ENCODE peak calls at places on chromosomes 12 and 14, in eight cellular contexts. H is hepatocyte; R is pancreas; J is CD8-positive, alpha-beta T cell; L is GM23338; V is HAP-1; X is PC-3; O is stomach. U is an unnamed sample. For H3K27me3, the result is how much of the 10 kb centered on the place peaks cover.

GRCh38 chr12:25102402-25102801 is 92.6 kb downstream of the DNAI7 start:
- DNase-seq in V (no peak), R (no peak), L (peak), X (no peak), O (no peak), H (no peak), J (no peak), U (no peak)

GRCh38 chr14:104515059-104515810 is 64.3 kb upstream of the C14orf180 start:
- DNase-seq in H (no peak), J (no peak), L (no peak), R (no peak), V (no peak), O (peak), X (no peak), U (no peak)

GRCh38 chr14:100341301-100342031 is 18.3 kb downstream of the SLC25A47 start:
- DNase-seq in J (no peak), R (no peak), H (peak), V (no peak), X (peak), L (no peak), O (peak), U (peak)

GRCh38 chr14:66746316-66747006 is 238.5 kb downstream of the GPHN start:
- DNase-seq in V (peak), H (peak), J (no peak), L (peak), O (no peak), X (peak), R (peak), U (no peak)

GRCh38 chr14:91899213-91899612 is 31.9 kb upstream of the TC2N start:
- DNase-seq in X (peak), J (no peak), H (no peak), O (peak), R (peak), V (no peak), L (no peak), U (no peak)

GRCh38 chr12:79531547-79531946 is 159.2 kb downstream of the PAWR start:
- DNase-seq in V (no peak), O (no peak), J (no peak), H (peak), R (no peak), L (no peak), X (peak), U (no peak)

GRCh38 chr14:54535126-54535525 is 25.4 kb downstream of the CGRRF1 start:
- DNase-seq in L (no peak), V (no peak), O (no peak), J (no peak), R (no peak), X (peak), H (no peak), U (no peak)

GRCh38 chr14:68507544-68508081 is 285.3 kb downstream of the ZFP36L1 start:
- DNase-seq in H (no peak), R (no peak), V (no peak), O (no peak), J (no peak), L (no peak), X (no peak), U (no peak)

GRCh38 chr12:116201908-116202307 is 75.6 kb downstream of the MED13L start:
- DNase-seq in V (no peak), J (no peak), H (no peak), O (no peak), L (no peak), R (no peak), X (no peak), U (no peak)

GRCh38 chr14:63614964-63615363 is 26.7 kb downstream of the WDR89 start:
- DNase-seq in L (no peak), X (peak), O (no peak), J (no peak), V (no peak), H (no peak), R (no peak), U (no peak)

GRCh38 chr12:102029148-102029547 is 32.6 kb downstream of the WASHC3 start:
- DNase-seq in J (no peak), X (no peak), O (no peak), L (no peak), H (no peak), R (no peak), V (no peak), U (no peak)

DNA sequence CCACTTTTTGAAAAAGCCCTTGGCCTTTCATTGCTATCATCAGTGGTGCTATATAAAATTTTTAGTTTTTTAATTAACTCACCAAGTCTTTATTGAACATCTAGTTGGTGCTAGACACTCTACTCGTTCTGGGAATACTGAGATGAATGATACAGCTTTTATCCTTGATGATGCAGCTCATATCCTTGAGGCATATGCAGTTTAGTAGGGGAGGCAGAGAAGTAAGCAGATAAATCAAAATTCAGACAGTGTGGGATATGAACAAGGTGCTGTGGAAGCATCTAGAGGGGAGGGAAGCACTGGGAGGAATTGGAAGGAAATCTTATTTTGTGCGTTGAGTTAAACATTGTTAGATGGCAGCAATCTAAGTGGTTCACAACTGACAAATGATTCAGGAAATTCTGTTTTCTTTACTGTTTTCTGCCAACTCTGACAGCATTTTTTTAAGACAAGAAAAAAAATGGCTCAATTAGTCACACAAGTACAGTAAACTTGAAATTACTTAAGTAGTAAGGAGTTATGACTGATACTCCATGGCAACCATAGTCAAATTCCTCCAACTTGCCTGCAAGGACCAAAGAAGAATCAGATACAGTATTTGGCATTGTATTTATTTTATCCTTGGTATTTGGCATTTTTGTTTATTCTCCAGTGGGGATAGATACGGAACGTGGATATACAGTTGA is 119.2 kb downstream of the TMTC2 start:
- DNase-seq in R (no peak), J (no peak), L (no peak), V (no peak), X (peak), O (no peak), H (no peak), U (peak)
- H3K4me3 ChIP-seq in R (no peak), J (no peak), L (no peak), V (no peak), X (no peak), O (no peak), H (no peak), U (no peak)

GRCh38 chr12:32826807-32827412 is 69.7 kb downstream of the PKP2 start:
- DNase-seq in H (no peak), O (no peak), J (no peak), L (no peak), X (no peak), R (no peak), V (no peak), U (no peak)
- H3K27me3 ChIP-seq in H (under half), O (under half), J (under half), L (under half), X (under half), R (under half), V (under half), U (under half)

GRCh38 chr12:111359231-111359913 is 9.5 kb downstream of the PHETA1 start:
- DNase-seq in L (no peak), J (no peak), V (no peak), O (no peak), H (no peak), X (no peak), R (no peak), U (no peak)

GRCh38 chr12:111359914-111360276 is 9.0 kb downstream of the PHETA1 start:
- DNase-seq in R (no peak), L (no peak), O (no peak), V (no peak), H (no peak), J (no peak), X (no peak), U (no peak)

GRCh38 chr12:111361073-111361716 is 7.7 kb downstream of the PHETA1 start:
- DNase-seq in R (no peak), L (no peak), O (no peak), V (no peak), J (no peak), X (no peak), H (no peak), U (no peak)

GRCh38 chr12:111361717-111362576 is 6.9 kb downstream of the PHETA1 start:
- DNase-seq in O (peak), H (peak), X (no peak), L (no peak), J (no peak), V (no peak), R (peak), U (no peak)

GRCh38 chr12:111360325-111360930 is 8.5 kb downstream of the PHETA1 start:
- DNase-seq in J (no peak), R (no peak), L (no peak), X (no peak), H (no peak), O (no peak), V (no peak), U (no peak)
- H3K4me3 ChIP-seq in J (no peak), R (no peak), L (no peak), X (no peak), H (no peak), O (no peak), V (no peak), U (no peak)

GRCh38 chr14:96016761-96017160 is 22.4 kb upstream of the C14orf132 start:
- DNase-seq in X (no peak), R (no peak), L (no peak), V (no peak), H (peak), O (no peak), J (no peak), U (no peak)
- H3K27me3 ChIP-seq in X (under half), R (under half), L (under half), V (under half), H (under half), O (under half), J (under half), U (under half)

DNA sequence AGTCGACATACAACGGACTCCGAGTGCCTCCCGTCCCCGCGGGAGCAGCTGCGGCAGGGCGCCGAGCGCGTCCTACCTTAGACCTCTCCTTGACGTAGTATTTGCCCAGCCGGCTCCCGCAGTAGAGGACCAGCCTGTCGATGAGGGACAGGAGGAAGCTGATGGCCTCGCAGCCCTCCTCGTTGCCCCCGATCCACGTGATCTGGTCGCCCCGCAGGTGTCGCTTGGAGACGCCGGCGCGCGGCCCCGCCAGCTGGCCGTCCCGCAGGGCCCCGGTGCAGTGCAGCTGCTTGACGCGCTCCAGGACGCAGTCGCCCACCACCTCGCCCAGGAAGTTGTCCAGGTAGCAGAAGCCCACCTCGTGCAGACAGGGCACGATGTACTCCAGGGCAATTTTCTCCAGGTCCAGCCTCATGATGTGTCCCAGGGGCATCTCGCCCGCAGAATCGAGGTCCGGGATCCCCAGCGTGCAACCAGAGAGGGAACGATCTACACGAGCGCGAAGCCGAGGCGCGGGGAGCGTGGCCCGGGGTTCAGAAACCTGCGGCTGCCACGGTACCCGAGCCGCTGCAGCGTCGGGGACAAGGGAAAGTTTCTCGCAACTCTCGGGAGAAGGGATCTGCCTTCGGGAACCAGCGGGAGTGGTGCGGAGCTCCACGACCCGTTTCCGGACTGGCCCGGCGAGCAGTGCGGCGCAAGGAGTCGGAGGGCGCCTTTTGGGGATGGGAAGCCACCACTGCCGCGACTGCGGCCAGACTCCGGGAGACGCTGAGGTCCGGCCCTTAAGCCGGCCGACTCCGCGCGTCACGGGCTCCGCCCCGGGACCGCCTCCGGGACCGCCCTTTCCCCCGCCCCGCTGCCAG is at the start of gene EGLN3:
- DNase-seq in H (peak), R (peak), J (no peak), X (peak), L (peak), V (peak), O (peak), U (peak)
- H3K4me3 ChIP-seq in H (peak), R (peak), J (peak), X (peak), L (peak), V (peak), O (peak), U (peak)

GRCh38 chr14:50027797-50028196 is 88.6 kb downstream of the VCPKMT start:
- DNase-seq in O (no peak), X (no peak), H (no peak), J (no peak), R (no peak), L (no peak), V (no peak), U (no peak)

GRCh38 chr14:50030049-50030448 is 86.3 kb downstream of the VCPKMT start:
- DNase-seq in O (no peak), V (no peak), J (no peak), L (no peak), R (no peak), H (no peak), X (no peak), U (no peak)

GRCh38 chr14:50028458-50028857 is 87.9 kb downstream of the VCPKMT start:
- DNase-seq in L (no peak), R (no peak), X (no peak), O (no peak), V (no peak), H (no peak), J (no peak), U (no peak)

GRCh38 chr14:50035214-50035613 is 81.2 kb downstream of the VCPKMT start:
- DNase-seq in L (no peak), V (no peak), R (no peak), H (no peak), J (no peak), O (no peak), X (no peak), U (no peak)

GRCh38 chr14:50031534-50032313 is 84.6 kb downstream of the VCPKMT start:
- DNase-seq in L (no peak), J (no peak), H (no peak), O (no peak), R (no peak), X (no peak), V (no peak), U (no peak)
- H3K27me3 ChIP-seq in L (under half), J (under half), H (under half), O (under half), R (under half), X (under half), V (under half), U (under half)

GRCh38 chr14:61565181-61565580 is 130.1 kb upstream of the HIF1A start:
- DNase-seq in L (no peak), H (no peak), R (no peak), V (no peak), J (no peak), X (peak), O (no peak), U (no peak)
- H3K4me3 ChIP-seq in L (no peak), H (no peak), R (no peak), V (no peak), J (no peak), X (no peak), O (no peak), U (no peak)

U was measured in BJ.